ENCODE peak calls at places on chromosomes 6 and 20, in five cellular contexts. M, R, W, F and N are unnamed samples.

GRCh38 chr20:12171927-12172581 is 254.4 kb downstream of the BTBD3 start:
- DNase-seq in W (no peak), F (no peak), R (peak; percentile 43), M (no peak), N (peak; percentile 26)

GRCh38 chr20:8540466-8540865 is 408.4 kb downstream of the PLCB1 start:
- DNase-seq in W (no peak), F (no peak), R (no peak), M (no peak), N (no peak)

GRCh38 chr6:14488185-14488584 is 370.6 kb downstream of the CD83 start:
- DNase-seq in R (no peak), F (no peak), W (no peak), M (no peak), N (no peak)

GRCh38 chr6:132114201-132114860 is 163.2 kb upstream of the CCN2 start:
- DNase-seq in M (no peak), W (no peak), F (peak; percentile 52), R (no peak), N (no peak)

GRCh38 chr6:16760536-16761468 is at the start of gene ATXN1:
- DNase-seq in M (peak; percentile 76), F (peak; percentile 57), W (peak; percentile 18), R (no peak), N (no peak)

GRCh38 chr6:34378470-34378869 is 14.0 kb downstream of the NUDT3 start:
- DNase-seq in W (no peak), M (no peak), F (no peak), R (no peak), N (no peak)

GRCh38 chr20:3818155-3819151 is 1.9 kb upstream of the AP5S1 start:
- DNase-seq in M (no peak), F (peak; percentile 78), W (peak; percentile 89), R (peak; percentile 77), N (no peak)

GRCh38 chr6:157503018-157503747 is 122.2 kb downstream of the ZDHHC14 start:
- DNase-seq in R (no peak), M (no peak), F (no peak), W (no peak), N (no peak)

GRCh38 chr6:15516923-15517560 is 145.8 kb downstream of the DTNBP1 start:
- DNase-seq in R (no peak), F (no peak), M (no peak), W (no peak), N (no peak)

GRCh38 chr6:82381278-82381677 is 17.7 kb downstream of the TPBG start:
- DNase-seq in F (no peak), R (no peak), W (no peak), M (no peak), N (no peak)

GRCh38 chr6:125004198-125004597 is 42.0 kb downstream of the RNF217 start:
- DNase-seq in W (no peak), R (no peak), F (no peak), M (no peak), N (no peak)

GRCh38 chr6:134739299-134740090 is 210.4 kb downstream of the ALDH8A1 start:
- DNase-seq in W (no peak), F (no peak), R (no peak), M (no peak), N (no peak)

GRCh38 chr6:15276036-15276435 is 30.2 kb downstream of the JARID2 start:
- DNase-seq in M (no peak), F (no peak), R (no peak), W (no peak), N (no peak)

GRCh38 chr6:17995414-17995813 is 8.0 kb upstream of the KIF13A start:
- DNase-seq in R (no peak), F (no peak), W (no peak), M (no peak), N (no peak)

GRCh38 chr6:131290955-131291354 is 155.7 kb downstream of the AKAP7 start:
- DNase-seq in M (no peak), R (no peak), W (no peak), F (no peak), N (peak; percentile 2)

GRCh38 chr20:24998631-24999445 is 6.3 kb upstream of the APMAP start:
- DNase-seq in R (no peak), M (no peak), W (no peak), F (no peak), N (no peak)

GRCh38 chr6:15484115-15484514 is 178.7 kb downstream of the DTNBP1 start:
- DNase-seq in M (no peak), F (no peak), R (no peak), W (no peak), N (no peak)

GRCh38 chr6:4299476-4299875 is 164.1 kb upstream of the ECI2 start:
- DNase-seq in F (no peak), W (no peak), R (no peak), M (no peak), N (peak; percentile 63)

GRCh38 chr6:45586216-45587171 is 208.8 kb upstream of the SUPT3H start:
- DNase-seq in W (no peak), M (peak; percentile 88), R (no peak), F (no peak), N (peak; percentile 95)

GRCh38 chr6:15516378-15516777 is 146.4 kb downstream of the DTNBP1 start:
- DNase-seq in M (no peak), W (no peak), R (no peak), F (no peak), N (no peak)

GRCh38 chr6:19999319-20000191 is 162.4 kb downstream of the ID4 start:
- DNase-seq in F (peak; percentile 11), M (no peak), W (no peak), R (no peak), N (peak; percentile 29)

GRCh38 chr20:64188682-64189529 is 24.7 kb downstream of the MYT1 start:
- DNase-seq in W (peak; percentile 65), F (no peak), M (no peak), R (no peak), N (peak; percentile 39)
- H3K27ac ChIP-seq in W (peak overlapping the region; percentile 51), F (no peak overlapping the region), M (no peak overlapping the region), R (no peak overlapping the region), N (no peak overlapping the region)

GRCh38 chr6:106510090-106510970 is 119.0 kb downstream of the RTN4IP1 start:
- DNase-seq in W (peak; percentile 52), F (no peak), R (no peak), M (peak; percentile 65), N (peak; percentile 56)

GRCh38 chr6:106512958-106513480 is 116.3 kb downstream of the RTN4IP1 start:
- DNase-seq in R (no peak), M (no peak), F (no peak), W (no peak), N (no peak)

GRCh38 chr6:106512048-106512957 is 117.0 kb downstream of the RTN4IP1 start:
- DNase-seq in M (peak; percentile 78), F (peak; percentile 84), R (no peak), W (no peak), N (no peak)

GRCh38 chr6:106509420-106510089 is 119.7 kb downstream of the RTN4IP1 start:
- DNase-seq in R (no peak), W (no peak), M (no peak), F (no peak), N (no peak)

GRCh38 chr6:106511274-106512047 is 117.8 kb downstream of the RTN4IP1 start:
- DNase-seq in W (no peak), R (no peak), M (peak; percentile 40), F (peak; percentile 65), N (no peak)
- H3K27ac ChIP-seq in W (peak overlapping the region; percentile 50), R (no peak overlapping the region), M (peak overlapping the region; percentile 74), F (peak overlapping the region; percentile 92), N (peak overlapping the region; percentile 75)

GRCh38 chr6:170243791-170244291 is 47.0 kb downstream of the DLL1 start:
- DNase-seq in R (no peak), F (no peak), W (no peak), M (no peak), N (no peak)

GRCh38 chr6:170243386-170243785 is 47.5 kb downstream of the DLL1 start:
- DNase-seq in W (no peak), R (no peak), M (no peak), F (no peak), N (no peak)

GRCh38 chr6:170247178-170247701 is 43.6 kb downstream of the DLL1 start:
- DNase-seq in M (no peak), W (no peak), F (no peak), R (no peak), N (no peak)

GRCh38 chr6:170245233-170245992 is 45.5 kb downstream of the DLL1 start:
- DNase-seq in F (no peak), R (no peak), M (no peak), W (no peak), N (no peak)

GRCh38 chr6:170244721-170245201 is 46.1 kb downstream of the DLL1 start:
- DNase-seq in M (no peak), F (no peak), R (no peak), W (no peak), N (no peak)
- H3K27ac ChIP-seq in M (no peak overlapping the region), F (no peak overlapping the region), R (no peak overlapping the region), W (no peak overlapping the region), N (no peak overlapping the region)

GRCh38 chr20:49032455-49032854 is 13.7 kb upstream of the CSE1L start:
- DNase-seq in M (no peak), W (no peak), R (no peak), F (no peak), N (no peak)

GRCh38 chr20:49028684-49029083 is 17.4 kb upstream of the CSE1L start:
- DNase-seq in F (no peak), W (peak; percentile 31), R (no peak), M (no peak), N (no peak)

GRCh38 chr20:49024220-49024619 is 21.9 kb upstream of the CSE1L start:
- DNase-seq in W (no peak), F (no peak), M (no peak), R (no peak), N (no peak)

GRCh38 chr20:49030954-49031619 is 15.0 kb upstream of the CSE1L start:
- DNase-seq in R (no peak), M (no peak), W (no peak), F (no peak), N (no peak)

DNA sequence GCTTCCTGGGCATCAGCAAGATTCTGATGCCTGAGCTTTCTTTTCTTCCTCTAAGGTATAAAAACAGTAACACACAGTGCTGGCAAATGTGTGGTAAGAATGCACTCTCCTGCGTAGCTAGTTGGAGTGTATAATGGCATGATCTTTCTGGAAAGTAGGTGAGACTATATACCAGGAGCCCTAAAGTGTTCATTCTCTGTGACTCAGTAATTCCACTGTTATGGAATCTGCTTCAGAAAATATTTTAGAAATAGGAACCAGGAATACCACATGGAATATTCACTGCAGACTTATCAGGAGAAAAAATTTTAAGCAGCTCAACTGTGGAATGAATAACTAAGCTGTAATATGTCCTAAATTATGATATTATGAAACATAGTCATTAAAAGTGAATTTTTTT is 16.9 kb upstream of the CSE1L start:
- DNase-seq in W (no peak), R (no peak), M (no peak), F (no peak), N (no peak)
- H3K27ac ChIP-seq in W (no peak overlapping the region), R (no peak overlapping the region), M (no peak overlapping the region), F (no peak overlapping the region), N (no peak overlapping the region)

DNA sequence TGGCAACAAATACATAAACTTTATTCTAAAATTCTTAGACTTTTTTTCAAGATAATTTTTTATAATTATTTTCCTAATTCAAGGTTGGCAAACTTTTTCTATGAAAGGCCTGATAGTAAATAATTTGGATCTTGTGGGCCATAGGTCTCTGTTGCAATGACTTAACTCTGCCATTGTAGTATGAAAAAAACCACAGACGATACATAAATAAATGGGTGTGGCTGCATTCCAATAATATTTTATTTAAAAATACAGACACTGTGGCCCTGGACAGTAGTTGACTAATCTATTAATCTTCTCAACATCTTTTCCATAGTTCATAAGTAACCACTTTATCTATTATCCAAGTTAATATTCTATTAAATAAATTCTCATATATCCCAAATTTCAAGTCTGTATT is 281.1 kb downstream of the SYNE1 start:
- DNase-seq in M (no peak), R (no peak), W (no peak), F (no peak), N (no peak)
- H3K27ac ChIP-seq in M (no peak overlapping the region), R (no peak overlapping the region), W (no peak overlapping the region), F (no peak overlapping the region), N (no peak overlapping the region)

GRCh38 chr6:26414281-26414680 is 12.2 kb downstream of the BTN3A1 start:
- DNase-seq in M (no peak), R (no peak), W (no peak), F (no peak), N (no peak)
- H3K27ac ChIP-seq in M (no peak overlapping the region), R (no peak overlapping the region), W (no peak overlapping the region), F (no peak overlapping the region), N (no peak overlapping the region)